ENCODE peak calls at places on chromosomes 6 and 20, in six cellular contexts. One of them, this sample, is unnamed.

GRCh38 chr6:5295612-5296011 is 34.3 kb downstream of the FARS2 start:
- DNase-seq in epithelial cell of esophagus: no peak
- DNase-seq in breast epithelium: no peak
- DNase-seq in astrocyte of the cerebellum: peak
- DNase-seq in Calu3: no peak
- DNase-seq in heart right ventricle: no peak
- DNase-seq in this sample: no peak

GRCh38 chr6:138662474-138662873 is 111.1 kb upstream of the CCDC28A start:
- DNase-seq in Calu3: no peak
- DNase-seq in astrocyte of the cerebellum: no peak
- DNase-seq in breast epithelium: no peak
- DNase-seq in heart right ventricle: no peak
- DNase-seq in epithelial cell of esophagus: peak
- DNase-seq in this sample: no peak

GRCh38 chr6:10578718-10579117 is 57.6 kb downstream of the GCNT2 start:
- DNase-seq in breast epithelium: no peak
- DNase-seq in astrocyte of the cerebellum: no peak
- DNase-seq in epithelial cell of esophagus: no peak
- DNase-seq in Calu3: no peak
- DNase-seq in heart right ventricle: no peak
- DNase-seq in this sample: no peak

GRCh38 chr6:130697661-130698535 is 129.3 kb upstream of the SMLR1 start:
- DNase-seq in heart right ventricle: no peak
- DNase-seq in Calu3: peak
- DNase-seq in astrocyte of the cerebellum: peak
- DNase-seq in breast epithelium: no peak
- DNase-seq in epithelial cell of esophagus: peak
- DNase-seq in this sample: no peak

GRCh38 chr6:167268683-167269280 is 22.3 kb upstream of the UNC93A start:
- DNase-seq in epithelial cell of esophagus: no peak
- DNase-seq in astrocyte of the cerebellum: no peak
- DNase-seq in heart right ventricle: no peak
- DNase-seq in Calu3: peak
- DNase-seq in breast epithelium: no peak
- DNase-seq in this sample: no peak

GRCh38 chr20:8766868-8767390 is 302.0 kb upstream of the PLCB4 start:
- DNase-seq in Calu3: no peak
- DNase-seq in heart right ventricle: no peak
- DNase-seq in epithelial cell of esophagus: no peak
- DNase-seq in breast epithelium: no peak
- DNase-seq in astrocyte of the cerebellum: no peak
- DNase-seq in this sample: no peak

GRCh38 chr20:50750145-50750671 is 18.8 kb downstream of the PARD6B start:
- DNase-seq in epithelial cell of esophagus: no peak
- DNase-seq in heart right ventricle: no peak
- DNase-seq in astrocyte of the cerebellum: no peak
- DNase-seq in breast epithelium: no peak
- DNase-seq in Calu3: no peak
- DNase-seq in this sample: peak

GRCh38 chr6:53327017-53327395 is 21.7 kb downstream of the ELOVL5 start:
- DNase-seq in Calu3: no peak
- DNase-seq in heart right ventricle: no peak
- DNase-seq in breast epithelium: no peak
- DNase-seq in astrocyte of the cerebellum: no peak
- DNase-seq in epithelial cell of esophagus: peak
- DNase-seq in this sample: no peak

GRCh38 chr6:3259491-3259958 is 778 bp downstream of the PSMG4 start:
- DNase-seq in astrocyte of the cerebellum: no peak
- DNase-seq in heart right ventricle: peak
- DNase-seq in epithelial cell of esophagus: peak
- DNase-seq in Calu3: peak
- DNase-seq in breast epithelium: no peak
- DNase-seq in this sample: no peak

DNA sequence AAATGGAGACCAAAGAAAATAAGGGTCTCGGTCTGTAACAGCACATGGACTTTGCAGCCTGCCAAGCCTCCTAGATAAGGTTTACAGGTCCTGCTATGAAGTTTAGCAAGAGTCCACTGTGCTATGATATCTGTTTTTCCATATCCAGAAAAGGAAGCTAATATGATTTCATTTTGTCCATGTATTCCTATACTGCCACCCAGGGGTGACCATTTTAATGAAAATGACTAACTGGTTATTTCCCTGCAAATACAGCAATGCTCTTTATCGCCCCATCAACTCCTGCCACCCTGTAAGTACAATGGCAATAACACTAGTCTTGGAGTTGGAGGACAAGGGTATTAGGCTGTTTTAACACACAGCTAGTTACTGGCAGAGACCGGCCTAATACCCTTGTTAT is 115.2 kb upstream of the GLP1R start:
- DNase-seq in astrocyte of the cerebellum: no peak
- DNase-seq in epithelial cell of esophagus: peak
- DNase-seq in breast epithelium: no peak
- DNase-seq in heart right ventricle: no peak
- DNase-seq in Calu3: peak
- DNase-seq in this sample: no peak
- TF ChIP-seq CTCF in astrocyte of the cerebellum: peak
- TF ChIP-seq CTCF in epithelial cell of esophagus: peak
- TF ChIP-seq CTCF in breast epithelium: no peak
- TF ChIP-seq CTCF in heart right ventricle: no peak
- TF ChIP-seq CTCF in Calu3: peak
- TF ChIP-seq CTCF in this sample: peak

GRCh38 chr6:157571269-157571668 is 190.3 kb downstream of the ZDHHC14 start:
- DNase-seq in breast epithelium: no peak
- DNase-seq in heart right ventricle: no peak
- DNase-seq in astrocyte of the cerebellum: no peak
- DNase-seq in Calu3: no peak
- DNase-seq in epithelial cell of esophagus: no peak
- DNase-seq in this sample: no peak
- TF ChIP-seq CTCF in breast epithelium: no peak
- TF ChIP-seq CTCF in heart right ventricle: no peak
- TF ChIP-seq CTCF in astrocyte of the cerebellum: no peak
- TF ChIP-seq CTCF in Calu3: no peak
- TF ChIP-seq CTCF in epithelial cell of esophagus: no peak
- TF ChIP-seq CTCF in this sample: no peak

DNA sequence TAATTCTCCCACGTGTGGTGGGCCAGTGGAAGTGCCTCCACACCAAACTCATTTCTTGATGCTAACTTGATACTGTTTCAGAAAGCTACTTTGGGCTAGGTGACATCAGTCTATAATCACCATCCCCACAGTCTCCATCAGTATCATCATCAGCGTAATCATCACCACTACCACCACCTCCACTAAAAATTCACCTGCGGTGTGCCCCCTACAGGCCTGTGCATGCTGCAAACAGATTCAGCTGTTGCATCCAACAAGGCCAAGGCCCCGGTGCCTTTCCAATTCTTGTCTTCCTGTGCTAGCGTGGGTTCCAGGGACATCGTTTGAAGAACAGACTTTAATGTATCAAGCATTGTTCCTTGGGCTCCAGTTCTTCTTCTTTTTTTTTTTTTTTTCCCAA is 201.3 kb upstream of the EXOC2 start:
- DNase-seq in astrocyte of the cerebellum: no peak
- DNase-seq in breast epithelium: no peak
- DNase-seq in heart right ventricle: no peak
- DNase-seq in epithelial cell of esophagus: no peak
- DNase-seq in Calu3: no peak
- DNase-seq in this sample: no peak
- TF ChIP-seq CTCF in astrocyte of the cerebellum: no peak
- TF ChIP-seq CTCF in breast epithelium: no peak
- TF ChIP-seq CTCF in heart right ventricle: no peak
- TF ChIP-seq CTCF in epithelial cell of esophagus: no peak
- TF ChIP-seq CTCF in Calu3: no peak
- TF ChIP-seq CTCF in this sample: no peak

GRCh38 chr6:43771210-43771857 is 1.3 kb downstream of the VEGFA start:
- DNase-seq in astrocyte of the cerebellum: no peak
- DNase-seq in breast epithelium: peak
- DNase-seq in epithelial cell of esophagus: peak
- DNase-seq in Calu3: peak
- DNase-seq in heart right ventricle: peak
- DNase-seq in this sample: no peak
- TF ChIP-seq CTCF in astrocyte of the cerebellum: no peak
- TF ChIP-seq CTCF in breast epithelium: no peak
- TF ChIP-seq CTCF in epithelial cell of esophagus: no peak
- TF ChIP-seq CTCF in Calu3: no peak
- TF ChIP-seq CTCF in heart right ventricle: no peak
- TF ChIP-seq CTCF in this sample: no peak

GRCh38 chr20:58702859-58703648 is 10.5 kb downstream of the NPEPL1 start:
- DNase-seq in breast epithelium: no peak
- DNase-seq in heart right ventricle: no peak
- DNase-seq in astrocyte of the cerebellum: no peak
- DNase-seq in epithelial cell of esophagus: no peak
- DNase-seq in Calu3: no peak
- DNase-seq in this sample: no peak
- TF ChIP-seq CTCF in breast epithelium: no peak
- TF ChIP-seq CTCF in heart right ventricle: no peak
- TF ChIP-seq CTCF in astrocyte of the cerebellum: peak
- TF ChIP-seq CTCF in epithelial cell of esophagus: no peak
- TF ChIP-seq CTCF in Calu3: peak
- TF ChIP-seq CTCF in this sample: peak

GRCh38 chr20:17885544-17885943 is 83.0 kb downstream of the SNX5 start:
- DNase-seq in Calu3: no peak
- DNase-seq in astrocyte of the cerebellum: no peak
- DNase-seq in epithelial cell of esophagus: no peak
- DNase-seq in heart right ventricle: no peak
- DNase-seq in breast epithelium: no peak
- DNase-seq in this sample: no peak

GRCh38 chr20:17887331-17888030 is 81.1 kb downstream of the SNX5 start:
- DNase-seq in breast epithelium: no peak
- DNase-seq in epithelial cell of esophagus: no peak
- DNase-seq in astrocyte of the cerebellum: no peak
- DNase-seq in heart right ventricle: no peak
- DNase-seq in Calu3: no peak
- DNase-seq in this sample: no peak

GRCh38 chr20:17890330-17890729 is 78.3 kb downstream of the SNX5 start:
- DNase-seq in heart right ventricle: no peak
- DNase-seq in breast epithelium: no peak
- DNase-seq in Calu3: no peak
- DNase-seq in epithelial cell of esophagus: no peak
- DNase-seq in astrocyte of the cerebellum: no peak
- DNase-seq in this sample: no peak

GRCh38 chr20:17888044-17888443 is 80.5 kb downstream of the SNX5 start:
- DNase-seq in Calu3: no peak
- DNase-seq in breast epithelium: no peak
- DNase-seq in astrocyte of the cerebellum: no peak
- DNase-seq in epithelial cell of esophagus: peak
- DNase-seq in heart right ventricle: no peak
- DNase-seq in this sample: no peak

GRCh38 chr20:17889226-17889625 is 79.4 kb downstream of the SNX5 start:
- DNase-seq in astrocyte of the cerebellum: peak
- DNase-seq in breast epithelium: no peak
- DNase-seq in Calu3: no peak
- DNase-seq in epithelial cell of esophagus: no peak
- DNase-seq in heart right ventricle: no peak
- DNase-seq in this sample: no peak
- TF ChIP-seq CTCF in astrocyte of the cerebellum: peak
- TF ChIP-seq CTCF in breast epithelium: no peak
- TF ChIP-seq CTCF in Calu3: no peak
- TF ChIP-seq CTCF in epithelial cell of esophagus: peak
- TF ChIP-seq CTCF in heart right ventricle: no peak
- TF ChIP-seq CTCF in this sample: no peak

DNA sequence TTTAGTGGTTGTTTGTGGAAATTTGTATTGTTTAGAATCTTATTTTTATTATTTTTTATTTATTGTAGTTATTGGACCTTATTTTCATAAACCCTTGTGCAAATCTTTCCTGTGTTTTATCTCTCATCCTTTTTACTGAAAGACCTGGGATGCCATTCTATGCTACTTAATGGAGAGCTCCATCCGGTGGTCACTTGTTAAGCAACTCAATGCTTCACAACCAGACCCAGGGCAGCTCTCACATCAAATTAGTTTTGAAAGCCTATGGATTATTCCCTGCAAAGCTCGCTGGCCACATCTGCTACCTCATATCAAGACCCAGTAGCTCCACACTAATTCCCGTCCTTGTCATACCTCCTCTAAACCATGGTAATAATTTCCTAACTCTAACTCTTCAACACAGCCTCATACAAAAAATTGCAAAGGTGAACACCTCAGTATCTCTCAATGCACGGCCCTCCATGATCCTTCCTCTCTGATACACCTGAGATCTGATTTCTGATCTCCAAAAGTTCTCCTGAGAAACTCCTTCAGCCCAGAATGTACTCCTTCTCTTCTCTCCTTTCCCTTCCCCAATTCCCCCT is 296.6 kb upstream of the MANEA start:
- DNase-seq in breast epithelium: no peak
- DNase-seq in heart right ventricle: no peak
- DNase-seq in epithelial cell of esophagus: peak
- DNase-seq in Calu3: peak
- DNase-seq in astrocyte of the cerebellum: peak
- DNase-seq in this sample: no peak
- TF ChIP-seq CTCF in breast epithelium: no peak
- TF ChIP-seq CTCF in heart right ventricle: no peak
- TF ChIP-seq CTCF in epithelial cell of esophagus: peak
- TF ChIP-seq CTCF in Calu3: no peak
- TF ChIP-seq CTCF in astrocyte of the cerebellum: peak
- TF ChIP-seq CTCF in this sample: peak

GRCh38 chr20:9886227-9886626 is 47.4 kb upstream of the PAK5 start:
- DNase-seq in breast epithelium: no peak
- DNase-seq in heart right ventricle: no peak
- DNase-seq in astrocyte of the cerebellum: no peak
- DNase-seq in Calu3: no peak
- DNase-seq in epithelial cell of esophagus: no peak
- DNase-seq in this sample: no peak

GRCh38 chr20:9889270-9889981 is 50.5 kb upstream of the PAK5 start:
- DNase-seq in Calu3: no peak
- DNase-seq in epithelial cell of esophagus: no peak
- DNase-seq in astrocyte of the cerebellum: no peak
- DNase-seq in heart right ventricle: no peak
- DNase-seq in breast epithelium: no peak
- DNase-seq in this sample: no peak

GRCh38 chr20:9884061-9884460 is 45.2 kb upstream of the PAK5 start:
- DNase-seq in breast epithelium: no peak
- DNase-seq in Calu3: peak
- DNase-seq in heart right ventricle: no peak
- DNase-seq in astrocyte of the cerebellum: no peak
- DNase-seq in epithelial cell of esophagus: peak
- DNase-seq in this sample: no peak

GRCh38 chr20:9884666-9885065 is 45.8 kb upstream of the PAK5 start:
- DNase-seq in epithelial cell of esophagus: no peak
- DNase-seq in astrocyte of the cerebellum: no peak
- DNase-seq in heart right ventricle: no peak
- DNase-seq in Calu3: no peak
- DNase-seq in breast epithelium: no peak
- DNase-seq in this sample: no peak
- TF ChIP-seq CTCF in epithelial cell of esophagus: peak
- TF ChIP-seq CTCF in astrocyte of the cerebellum: no peak
- TF ChIP-seq CTCF in heart right ventricle: no peak
- TF ChIP-seq CTCF in Calu3: no peak
- TF ChIP-seq CTCF in breast epithelium: no peak
- TF ChIP-seq CTCF in this sample: peak

DNA sequence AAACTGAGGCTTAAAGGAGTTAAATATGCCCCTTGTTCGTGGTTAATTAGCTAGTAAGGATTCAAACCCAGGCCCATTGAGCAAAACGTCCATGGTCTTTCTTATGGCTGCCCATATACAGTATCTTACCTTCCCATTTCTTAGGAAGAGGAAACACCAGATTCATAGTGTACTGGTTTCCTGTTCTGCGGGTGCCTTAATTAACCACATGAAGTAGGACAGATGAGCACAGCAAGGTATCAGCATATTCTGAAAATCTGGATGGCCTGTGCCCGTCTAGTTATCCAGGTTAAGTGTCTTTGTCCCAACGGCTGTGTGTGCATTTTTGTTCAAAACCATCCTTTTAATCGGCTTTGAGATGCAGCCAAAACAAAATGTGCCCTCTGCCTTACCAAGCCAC is 93.4 kb upstream of the TRAF3IP2 start:
- DNase-seq in epithelial cell of esophagus: no peak
- DNase-seq in heart right ventricle: no peak
- DNase-seq in breast epithelium: no peak
- DNase-seq in Calu3: no peak
- DNase-seq in astrocyte of the cerebellum: no peak
- DNase-seq in this sample: no peak
- TF ChIP-seq CTCF in epithelial cell of esophagus: no peak
- TF ChIP-seq CTCF in heart right ventricle: no peak
- TF ChIP-seq CTCF in breast epithelium: no peak
- TF ChIP-seq CTCF in Calu3: no peak
- TF ChIP-seq CTCF in astrocyte of the cerebellum: no peak
- TF ChIP-seq CTCF in this sample: no peak